ENCODE peak calls at places on chromosomes 3 and 15, in four cellular contexts. L is astrocyte of the spinal cord, Z is heart left ventricle, Y is BJ. I is an unnamed sample.

GRCh38 chr15:98649996-98650870 is 1.9 kb downstream of the IGF1R start:
- DNase-seq in L (no peak), Z (peak), Y (no peak), I (peak)

GRCh38 chr3:149245738-149246451 is 24.3 kb upstream of the CP start:
- DNase-seq in L (peak), Z (no peak), Y (peak), I (no peak)

GRCh38 chr3:117144832-117145231 is 435.3 kb downstream of the TUSC7 start:
- DNase-seq in L (no peak), Z (no peak), Y (no peak), I (no peak)

GRCh38 chr15:97036301-97036700 is 705.8 kb downstream of the NR2F2 start:
- DNase-seq in L (peak), Z (no peak), Y (no peak), I (no peak)

GRCh38 chr3:178618197-178618596 is 82.0 kb downstream of the KCNMB2 start:
- DNase-seq in L (no peak), Z (no peak), Y (no peak), I (no peak)

GRCh38 chr15:81492303-81492702 is 118.3 kb upstream of the TMC3 start:
- DNase-seq in L (peak), Z (no peak), Y (no peak), I (no peak)

GRCh38 chr3:179452166-179452544 is 885 bp upstream of the GNB4 start:
- DNase-seq in L (peak), Z (no peak), Y (no peak), I (no peak)

GRCh38 chr3:10285742-10286524 is 6.8 kb downstream of the GHRL start:
- DNase-seq in L (no peak), Z (no peak), Y (no peak), I (no peak)

GRCh38 chr15:47987908-47988532 is 132.8 kb upstream of the SLC24A5 start:
- DNase-seq in L (peak), Z (no peak), Y (no peak), I (peak)

GRCh38 chr3:126342211-126342610 is 15.0 kb downstream of the KLF15 start:
- DNase-seq in L (no peak), Z (no peak), Y (no peak), I (no peak)

GRCh38 chr15:80800067-80800466 is 20.9 kb downstream of the CEMIP start:
- DNase-seq in L (no peak), Z (no peak), Y (no peak), I (no peak)

GRCh38 chr3:10925436-10926260 is 66.9 kb upstream of the SLC6A1 start:
- DNase-seq in L (no peak), Z (no peak), Y (no peak), I (no peak)

GRCh38 chr15:48370460-48370859 is 39.2 kb downstream of the DUT start:
- DNase-seq in L (peak), Z (no peak), Y (peak), I (no peak)

GRCh38 chr15:47334805-47335204 is 382.5 kb upstream of the SEMA6D start:
- DNase-seq in L (no peak), Z (no peak), Y (no peak), I (no peak)

GRCh38 chr3:49217688-49218470 is 46.5 kb downstream of the KLHDC8B start:
- DNase-seq in L (no peak), Z (peak), Y (no peak), I (no peak)

GRCh38 chr3:7672124-7672523 is 811.2 kb downstream of the GRM7 start:
- DNase-seq in L (no peak), Z (no peak), Y (no peak), I (no peak)
- H3K4me3 ChIP-seq in L (no peak), Z (no peak), Y (no peak), I (no peak)

DNA sequence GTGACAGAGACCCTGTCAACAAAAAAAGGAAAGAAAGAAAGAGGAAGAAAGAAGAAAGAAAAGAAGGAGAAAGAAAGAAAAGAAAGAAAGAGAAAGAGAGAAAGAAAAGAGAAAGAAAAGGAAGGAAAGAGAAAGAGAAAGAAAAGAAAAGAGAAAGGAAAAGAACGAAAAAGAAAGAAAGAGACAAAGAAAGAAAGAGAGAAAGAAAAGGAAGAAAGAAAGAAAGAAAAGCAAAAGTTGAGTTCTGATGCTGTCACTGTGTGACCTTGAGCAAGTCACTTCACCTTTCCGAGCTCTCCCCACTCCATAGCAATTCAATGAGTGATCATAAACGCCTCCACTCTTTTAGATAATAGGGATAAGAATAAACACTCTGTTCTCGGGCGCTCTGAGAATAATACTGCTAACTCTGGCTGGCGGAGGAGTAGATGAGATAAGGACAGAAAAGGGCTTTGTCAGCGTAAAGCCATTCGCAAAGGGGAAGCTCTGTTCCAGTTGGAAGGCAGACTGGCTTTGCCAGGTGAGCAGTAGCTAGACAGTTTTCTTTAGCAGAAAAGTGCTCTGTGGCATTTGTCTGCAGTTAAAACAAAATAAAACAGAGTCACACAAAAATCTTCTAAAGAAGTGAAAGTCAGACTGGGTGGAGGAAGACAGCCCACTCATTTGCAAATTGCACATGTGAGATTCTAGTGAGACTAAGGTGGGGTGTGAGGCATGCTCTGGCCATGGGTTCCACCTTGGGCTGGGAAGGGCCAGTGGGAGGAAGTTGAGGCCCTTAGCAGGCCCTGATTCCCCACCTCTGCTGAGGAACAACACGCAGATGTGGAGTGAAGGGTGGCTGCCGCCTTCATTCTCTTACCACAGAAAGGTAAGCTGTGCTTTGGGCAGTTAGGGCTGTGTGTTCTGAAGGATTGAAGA is 9.6 kb upstream of the FLNB start:
- DNase-seq in L (no peak), Z (no peak), Y (no peak), I (peak)
- H3K4me3 ChIP-seq in L (no peak), Z (no peak), Y (no peak), I (no peak)

DNA sequence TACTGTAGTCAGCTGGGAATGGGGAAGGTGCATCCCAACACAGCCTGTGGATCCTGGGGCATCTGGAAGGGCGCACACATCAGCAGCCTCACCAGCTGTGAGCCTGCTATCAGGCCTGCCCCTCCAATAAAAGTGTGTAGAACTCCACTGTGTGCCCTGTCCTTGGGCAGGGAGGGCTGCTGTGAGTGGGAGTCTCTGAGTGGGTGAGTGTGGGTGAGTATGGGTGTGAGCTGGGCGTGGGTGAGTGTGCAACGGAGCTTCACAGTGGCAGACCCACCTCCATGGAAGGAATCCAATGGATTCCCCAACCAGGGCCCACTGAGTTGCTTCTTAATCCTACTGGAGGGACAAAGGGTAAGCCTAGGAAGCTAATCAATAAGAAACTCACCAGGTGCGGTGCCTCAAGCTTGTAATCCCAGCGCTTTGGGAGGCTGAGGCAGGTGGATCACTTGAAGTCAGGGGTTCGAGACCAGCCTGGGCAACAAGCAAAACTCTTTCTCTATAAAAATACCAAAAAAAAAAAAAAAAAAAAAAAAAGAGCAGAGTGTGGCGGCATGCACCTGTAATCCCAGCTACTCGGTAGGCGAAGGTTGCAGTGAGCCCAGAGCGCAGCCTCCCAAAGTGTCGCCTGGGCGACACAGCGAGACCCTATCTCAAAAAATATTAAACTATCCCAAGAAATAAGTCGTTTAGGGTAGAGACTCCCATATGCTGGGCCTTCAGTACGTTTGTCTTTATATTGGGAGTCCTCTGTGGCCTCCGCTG is 555 bp upstream of the RCCD1 start:
- DNase-seq in L (no peak), Z (no peak), Y (no peak), I (no peak)
- H3K4me3 ChIP-seq in L (no peak), Z (peak), Y (no peak), I (peak)

DNA sequence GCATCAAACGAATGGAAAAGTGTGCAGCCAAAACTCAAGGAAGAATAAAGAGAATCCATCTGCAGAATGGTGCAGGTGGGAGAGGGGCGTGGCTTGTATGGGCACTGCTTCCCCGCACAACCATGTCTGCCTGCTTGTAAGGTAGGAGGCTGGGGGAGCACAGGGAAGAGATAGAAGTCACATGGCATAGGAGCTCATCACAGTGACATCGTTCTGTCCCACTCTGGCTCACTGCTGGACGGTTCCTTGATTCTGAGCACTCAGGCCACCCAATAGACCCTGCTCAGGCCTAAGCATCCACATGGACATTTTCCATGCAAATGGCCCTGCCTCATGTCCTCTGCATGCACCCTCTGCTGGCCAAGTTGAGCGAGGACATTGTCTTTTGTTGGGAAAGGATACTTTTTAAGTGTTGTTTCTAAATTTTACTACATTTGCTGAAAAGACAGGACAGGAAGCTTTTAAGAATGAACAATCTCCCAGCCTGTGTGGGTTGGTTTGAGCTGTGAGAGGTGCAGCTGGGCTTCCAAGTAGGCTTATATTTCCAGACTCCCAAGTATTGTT is 3.1 kb downstream of the MYLK start:
- DNase-seq in L (peak), Z (no peak), Y (no peak), I (no peak)
- H3K4me3 ChIP-seq in L (no peak), Z (no peak), Y (peak), I (no peak)

DNA sequence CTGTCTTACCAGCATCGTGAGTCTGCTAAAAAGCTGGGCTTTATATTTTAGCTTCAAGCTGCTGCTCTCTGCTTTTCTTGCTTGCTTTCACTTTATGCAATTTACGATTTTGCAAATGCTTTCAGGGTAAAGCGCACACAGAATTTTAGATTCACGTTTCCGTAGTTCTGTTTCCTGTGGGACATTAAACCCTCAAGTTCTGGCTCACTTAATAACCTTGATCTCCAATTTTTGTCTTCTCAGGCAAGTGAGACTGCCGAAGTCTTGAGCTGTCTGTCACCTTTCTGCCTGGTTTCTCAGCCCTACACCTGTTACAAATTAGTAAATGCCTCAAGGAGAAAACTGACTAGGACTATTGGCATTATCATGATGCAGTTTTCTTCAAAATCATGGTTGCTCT is 170.5 kb upstream of the TGFBR2 start:
- DNase-seq in L (no peak), Z (no peak), Y (no peak), I (no peak)
- H3K4me3 ChIP-seq in L (no peak), Z (no peak), Y (peak), I (peak)

DNA sequence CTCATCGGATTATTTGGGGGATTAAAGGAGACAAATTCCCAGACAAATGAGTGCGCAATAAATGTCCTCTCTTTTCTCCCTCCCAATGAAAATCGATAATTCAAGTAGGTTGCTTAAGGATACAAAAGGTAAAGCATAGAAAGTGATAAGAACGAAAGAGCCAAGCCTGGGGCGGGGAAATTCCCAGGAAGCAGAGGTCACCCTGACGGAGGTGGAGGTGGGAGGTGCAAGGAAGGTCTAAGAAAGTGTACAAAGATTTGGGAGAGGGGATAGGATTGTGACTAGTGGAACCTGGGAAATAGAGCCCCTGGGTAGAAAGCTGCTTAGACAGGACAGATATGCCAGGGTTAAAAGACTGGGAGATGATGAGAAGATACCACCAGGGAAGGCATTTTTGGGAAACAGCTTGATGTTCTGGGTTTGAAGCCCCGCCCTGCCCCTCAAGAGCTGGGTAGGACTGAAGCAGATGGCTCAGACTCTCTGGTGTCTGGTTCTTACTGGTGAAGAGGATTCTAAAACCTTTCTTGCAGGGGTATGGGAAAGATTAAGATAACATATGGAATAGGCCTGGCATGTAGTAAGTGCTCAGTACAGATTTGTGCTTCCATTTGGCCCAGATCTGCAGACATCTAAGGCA is 1.1 kb upstream of the KLHL25 start:
- DNase-seq in L (no peak), Z (no peak), Y (no peak), I (no peak)
- H3K4me3 ChIP-seq in L (no peak), Z (no peak), Y (no peak), I (no peak)

GRCh38 chr15:52652984-52653383 is 26.2 kb downstream of the ATOSA start:
- DNase-seq in L (peak), Z (no peak), Y (peak), I (no peak)

GRCh38 chr15:52649686-52650085 is 29.5 kb downstream of the ATOSA start:
- DNase-seq in L (no peak), Z (no peak), Y (no peak), I (no peak)

GRCh38 chr15:52652286-52652685 is 26.9 kb downstream of the ATOSA start:
- DNase-seq in L (peak), Z (no peak), Y (no peak), I (no peak)

GRCh38 chr15:52651868-52652267 is 27.3 kb downstream of the ATOSA start:
- DNase-seq in L (peak), Z (peak), Y (peak), I (peak)

DNA sequence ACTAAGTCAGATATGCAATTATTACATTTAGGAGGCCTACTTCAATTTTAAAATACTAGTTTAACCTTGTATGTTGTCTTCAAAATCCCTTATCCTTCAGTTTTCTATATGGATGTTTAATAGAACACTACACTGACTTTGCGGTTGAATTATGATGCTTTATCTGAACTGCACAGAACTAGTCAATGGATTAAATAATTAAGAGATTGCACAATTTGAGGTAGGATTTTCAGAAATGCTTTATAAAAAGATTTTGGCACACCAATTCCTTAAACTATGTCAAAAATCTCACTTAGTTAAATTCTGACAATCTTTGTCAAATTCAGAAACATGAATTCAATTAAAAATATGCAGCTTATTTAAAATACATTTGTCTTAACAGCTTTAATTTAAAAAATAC is 28.1 kb downstream of the ATOSA start:
- DNase-seq in L (no peak), Z (no peak), Y (no peak), I (no peak)
- H3K4me3 ChIP-seq in L (peak), Z (peak), Y (no peak), I (no peak)

GRCh38 chr15:52220251-52220650 is 29.1 kb upstream of the GNB5 start:
- DNase-seq in L (no peak), Z (no peak), Y (no peak), I (no peak)
- H3K4me3 ChIP-seq in L (no peak), Z (no peak), Y (no peak), I (no peak)

GRCh38 chr3:13082677-13083076 is 9.4 kb upstream of the IQSEC1 start:
- DNase-seq in L (no peak), Z (no peak), Y (no peak), I (no peak)

GRCh38 chr3:13083898-13084297 is 10.7 kb upstream of the IQSEC1 start:
- DNase-seq in L (no peak), Z (no peak), Y (no peak), I (no peak)

GRCh38 chr3:13085081-13085845 is 12.0 kb upstream of the IQSEC1 start:
- DNase-seq in L (no peak), Z (no peak), Y (no peak), I (no peak)

GRCh38 chr3:13081603-13082360 is 8.6 kb upstream of the IQSEC1 start:
- DNase-seq in L (no peak), Z (peak), Y (no peak), I (no peak)

GRCh38 chr3:13083254-13083653 is 10.0 kb upstream of the IQSEC1 start:
- DNase-seq in L (no peak), Z (no peak), Y (no peak), I (no peak)
- H3K4me3 ChIP-seq in L (no peak), Z (no peak), Y (no peak), I (no peak)

GRCh38 chr3:197355713-197356112 is 57.3 kb upstream of the DLG1 start:
- DNase-seq in L (no peak), Z (no peak), Y (no peak), I (no peak)
- H3K4me3 ChIP-seq in L (no peak), Z (no peak), Y (no peak), I (no peak)